ENCODE peak calls at places on chromosome 11, in five cellular contexts. I is sigmoid colon, R is GM12891, G is transverse colon, F is stomach. A is an unnamed sample.

GRCh38 chr11:121067453-121067852 is 33.6 kb upstream of the TECTA start:
- DNase-seq in R (no peak), G (no peak), I (no peak), F (no peak), A (no peak)

GRCh38 chr11:65418681-65419459 is 3.7 kb upstream of the NEAT1 start:
- DNase-seq in G (peak; percentile 97), I (peak; percentile 99), F (peak; percentile 96), R (peak; percentile 82), A (peak; percentile 95)

GRCh38 chr11:61507962-61508824 is at the start of gene LRRC10B:
- DNase-seq in I (no peak), G (peak; percentile 85), F (no peak), R (peak; percentile 61), A (no peak)

GRCh38 chr11:96054870-96055705 is 131.2 kb upstream of the MTMR2 start:
- DNase-seq in R (no peak), G (no peak), I (no peak), F (no peak), A (no peak)

GRCh38 chr11:2557381-2557780 is 112.6 kb downstream of the KCNQ1 start:
- DNase-seq in G (peak; percentile 0), I (peak; percentile 9), R (no peak), F (no peak), A (no peak)

GRCh38 chr11:100769617-100770016 is 82.5 kb downstream of the ARHGAP42 start:
- DNase-seq in F (no peak), R (no peak), G (no peak), I (no peak), A (no peak)

GRCh38 chr11:6223854-6224253 is 10.6 kb downstream of the FHIP1B start:
- DNase-seq in R (no peak), I (no peak), F (no peak), G (no peak), A (no peak)

GRCh38 chr11:88695701-88696414 is 358.3 kb upstream of the CTSC start:
- DNase-seq in I (no peak), F (no peak), R (no peak), G (no peak), A (no peak)

GRCh38 chr11:17641792-17642350 is 77.5 kb upstream of the MYOD1 start:
- DNase-seq in G (no peak), I (no peak), F (no peak), R (no peak), A (no peak)

GRCh38 chr11:63835156-63835540 is 3.8 kb upstream of the MARK2 start:
- DNase-seq in G (no peak), R (no peak), F (no peak), I (no peak), A (no peak)

GRCh38 chr11:65419773-65420481 is 2.7 kb upstream of the NEAT1 start:
- DNase-seq in G (peak; percentile 94), F (peak; percentile 95), R (no peak), I (peak; percentile 98), A (peak; percentile 98)

GRCh38 chr11:95165638-95166037 is 65.4 kb downstream of the SESN3 start:
- DNase-seq in G (no peak), R (no peak), I (no peak), F (no peak), A (no peak)

GRCh38 chr11:32602657-32603410 is 19.2 kb downstream of the EIF3M start:
- DNase-seq in G (no peak), F (no peak), R (no peak), I (no peak), A (no peak)

GRCh38 chr11:1129666-1130160 is 28.0 kb upstream of the MUC5AC start:
- DNase-seq in F (peak; percentile 63), R (peak; percentile 13), G (no peak), I (peak; percentile 60), A (no peak)

GRCh38 chr11:61488651-61489291 is 19.8 kb upstream of the LRRC10B start:
- DNase-seq in I (no peak), R (no peak), F (peak; percentile 74), G (peak; percentile 77), A (peak; percentile 39)

GRCh38 chr11:64592656-64593055 is 1.6 kb downstream of the SLC22A12 start:
- DNase-seq in I (no peak), F (no peak), R (no peak), G (no peak), A (no peak)

GRCh38 chr11:44631831-44632230 is 66.4 kb downstream of the CD82 start:
- DNase-seq in F (peak; percentile 7), R (no peak), G (no peak), I (peak; percentile 54), A (no peak)

GRCh38 chr11:77035580-77035979 is 1.4 kb downstream of the B3GNT6 start:
- DNase-seq in G (peak; percentile 72), F (peak; percentile 67), R (no peak), I (no peak), A (no peak)

GRCh38 chr11:103619480-103619879 is 417.0 kb upstream of the DDI1 start:
- DNase-seq in R (no peak), I (no peak), G (no peak), F (no peak), A (no peak)

DNA sequence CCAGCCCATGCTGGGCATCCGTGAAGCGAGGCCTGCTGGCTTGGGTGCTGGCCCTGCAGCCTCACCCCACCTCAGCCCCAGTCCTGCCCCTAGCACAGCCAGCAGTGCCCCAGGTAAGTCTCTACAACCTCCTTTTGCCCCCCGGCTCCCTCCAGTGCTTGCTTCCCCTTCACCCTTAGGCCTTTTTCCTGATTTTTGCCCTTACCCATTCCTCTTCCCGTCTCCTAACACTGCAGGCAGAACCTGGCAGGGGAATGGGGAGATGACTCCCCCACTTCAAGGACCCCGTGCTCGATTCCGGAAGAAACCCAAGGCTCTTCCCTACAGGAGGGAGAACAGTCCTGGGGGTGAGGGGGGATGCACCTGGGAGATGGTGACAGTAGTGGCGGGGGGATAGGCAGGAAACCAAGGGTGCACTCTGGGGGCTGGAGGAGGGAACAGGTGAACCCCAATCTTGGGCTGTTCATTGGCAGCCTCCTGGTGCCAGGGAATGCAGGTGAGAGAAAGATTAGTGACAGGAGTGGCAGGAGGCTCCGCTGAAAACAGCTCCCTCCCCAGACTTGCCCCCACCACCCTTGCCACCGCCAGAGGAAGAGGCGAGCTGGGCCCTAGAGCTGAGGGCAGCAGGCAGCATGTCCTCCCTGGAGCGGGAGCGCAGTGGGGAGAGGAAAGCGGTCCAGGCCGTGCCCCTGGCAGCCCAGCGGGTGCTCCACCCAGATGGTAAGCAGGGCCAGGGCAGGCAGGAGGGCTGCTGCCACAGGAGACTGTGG is 14.2 kb downstream of the ROBO3 start:
- DNase-seq in G (no peak), I (peak; percentile 59), R (no peak), F (no peak), A (no peak)
- TF ChIP-seq POLR2AphosphoS5 in G (no peak), I (no peak), R (no peak), F (no peak), A (no peak)

DNA sequence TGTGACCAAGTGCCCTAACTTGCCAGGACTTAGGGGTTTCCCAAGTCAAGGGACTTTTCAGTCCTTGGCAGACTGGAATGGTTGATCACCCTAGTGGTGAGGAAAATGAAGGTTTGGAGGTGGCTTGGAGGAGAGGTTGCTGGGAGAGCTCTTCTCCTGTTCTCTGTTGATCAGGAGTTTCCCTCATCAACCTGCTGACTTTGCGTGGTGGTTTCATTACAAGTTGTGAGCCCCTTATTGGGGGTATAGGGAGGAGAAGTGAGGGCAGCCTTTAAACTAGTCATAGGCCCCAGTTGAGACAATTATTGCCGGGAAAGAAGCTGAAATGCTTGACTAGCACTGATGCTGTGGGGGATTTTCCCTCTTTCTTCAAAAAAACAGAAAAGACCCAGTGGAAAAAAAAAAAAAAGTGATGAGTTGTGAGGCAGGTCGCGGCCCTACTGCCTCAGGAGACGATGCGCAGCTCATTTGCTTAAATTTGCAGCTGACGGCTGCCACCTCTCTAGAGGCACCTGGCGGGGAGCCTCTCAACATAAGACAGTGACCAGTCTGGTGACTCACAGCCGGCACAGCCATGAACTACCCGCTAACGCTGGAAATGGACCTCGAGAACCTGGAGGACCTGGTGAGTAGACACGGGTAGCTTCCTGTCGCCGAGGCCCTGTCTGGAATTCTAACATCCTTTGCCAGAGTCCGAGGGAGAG is at the start of gene CXCR5:
- DNase-seq in F (no peak), I (no peak), G (peak; percentile 37), R (no peak), A (no peak)
- TF ChIP-seq POLR2A in F (no peak), I (no peak), G (peak; percentile 35), R (no peak), A (no peak)

GRCh38 chr11:70584786-70585545 is 186.6 kb downstream of the CTTN start:
- DNase-seq in R (no peak), I (peak; percentile 46), F (no peak), G (no peak), A (no peak)
- TF ChIP-seq POLR2AphosphoS5 in R (no peak), I (no peak), F (no peak), G (no peak), A (no peak)

DNA sequence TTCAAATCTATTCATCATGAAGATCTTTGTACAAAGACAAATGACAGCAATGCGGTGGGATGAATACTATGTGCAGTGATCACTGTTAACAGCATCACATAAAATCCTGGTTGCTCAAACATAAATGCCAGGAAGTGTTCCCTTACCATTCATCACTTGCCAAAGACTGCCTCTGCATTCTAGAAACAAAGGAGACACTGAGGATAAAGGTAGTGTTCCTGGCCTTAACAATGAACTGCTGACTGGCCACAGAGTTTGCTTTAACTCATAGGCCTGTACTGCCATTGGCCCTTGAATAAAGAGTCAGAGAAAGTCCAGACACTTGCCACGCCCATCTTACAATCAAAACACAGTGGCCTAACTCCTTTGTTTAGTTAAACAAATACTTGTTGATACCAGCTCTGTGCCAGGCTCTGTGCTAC is 29.5 kb downstream of the C2CD3 start:
- DNase-seq in I (no peak), G (peak; percentile 17), R (no peak), F (peak; percentile 47), A (peak; percentile 70)
- TF ChIP-seq POLR2A in I (no peak), G (no peak), R (no peak), F (no peak), A (no peak)

A was measured in prostate gland.